ENCODE peak calls at places on chromosome 1, in six cellular contexts. One of them, this sample, is unnamed.

GRCh38 chr1:18149113-18149641 is 41.6 kb downstream of the IGSF21 start:
- DNase-seq in GM06990: no peak
- DNase-seq in suprapubic skin: no peak
- DNase-seq in transverse colon: no peak
- DNase-seq in natural killer cell: no peak
- DNase-seq in brain microvascular endothelial cell: no peak
- DNase-seq in this sample: no peak

GRCh38 chr1:41486053-41486891 is 1.8 kb upstream of the EDN2 start:
- DNase-seq in transverse colon: no peak
- DNase-seq in brain microvascular endothelial cell: peak
- DNase-seq in natural killer cell: no peak
- DNase-seq in suprapubic skin: no peak
- DNase-seq in GM06990: no peak
- DNase-seq in this sample: no peak

GRCh38 chr1:154819628-154820590 is 50.2 kb downstream of the KCNN3 start:
- DNase-seq in transverse colon: no peak
- DNase-seq in brain microvascular endothelial cell: no peak
- DNase-seq in GM06990: peak
- DNase-seq in suprapubic skin: no peak
- DNase-seq in natural killer cell: no peak
- DNase-seq in this sample: no peak

GRCh38 chr1:164756741-164757140 is 197.8 kb downstream of the PBX1 start:
- DNase-seq in natural killer cell: no peak
- DNase-seq in brain microvascular endothelial cell: no peak
- DNase-seq in suprapubic skin: no peak
- DNase-seq in GM06990: no peak
- DNase-seq in transverse colon: no peak
- DNase-seq in this sample: no peak

GRCh38 chr1:208089151-208089550 is 155.0 kb downstream of the PLXNA2 start:
- DNase-seq in suprapubic skin: no peak
- DNase-seq in transverse colon: no peak
- DNase-seq in GM06990: no peak
- DNase-seq in natural killer cell: no peak
- DNase-seq in brain microvascular endothelial cell: no peak
- DNase-seq in this sample: no peak

GRCh38 chr1:63698001-63698838 is 75.6 kb upstream of the ROR1 start:
- DNase-seq in transverse colon: peak
- DNase-seq in GM06990: no peak
- DNase-seq in natural killer cell: no peak
- DNase-seq in brain microvascular endothelial cell: peak
- DNase-seq in suprapubic skin: no peak
- DNase-seq in this sample: no peak

GRCh38 chr1:117655220-117655577 is 49.4 kb downstream of the TENT5C start:
- DNase-seq in suprapubic skin: no peak
- DNase-seq in GM06990: no peak
- DNase-seq in brain microvascular endothelial cell: no peak
- DNase-seq in transverse colon: no peak
- DNase-seq in natural killer cell: no peak
- DNase-seq in this sample: no peak

GRCh38 chr1:212215910-212216309 is 69.3 kb upstream of the PPP2R5A start:
- DNase-seq in GM06990: no peak
- DNase-seq in transverse colon: no peak
- DNase-seq in suprapubic skin: no peak
- DNase-seq in brain microvascular endothelial cell: no peak
- DNase-seq in natural killer cell: no peak
- DNase-seq in this sample: no peak

GRCh38 chr1:200999667-201000066 is 23.8 kb downstream of the KIF21B start:
- DNase-seq in suprapubic skin: no peak
- DNase-seq in natural killer cell: no peak
- DNase-seq in brain microvascular endothelial cell: no peak
- DNase-seq in GM06990: no peak
- DNase-seq in transverse colon: no peak
- DNase-seq in this sample: no peak

GRCh38 chr1:88052162-88052561 is 631.9 kb upstream of the PKN2 start:
- DNase-seq in natural killer cell: no peak
- DNase-seq in suprapubic skin: no peak
- DNase-seq in transverse colon: no peak
- DNase-seq in brain microvascular endothelial cell: no peak
- DNase-seq in GM06990: no peak
- DNase-seq in this sample: no peak
- TF ChIP-seq CTCF in natural killer cell: no peak
- TF ChIP-seq CTCF in suprapubic skin: no peak
- TF ChIP-seq CTCF in transverse colon: no peak
- TF ChIP-seq CTCF in brain microvascular endothelial cell: no peak
- TF ChIP-seq CTCF in GM06990: no peak
- TF ChIP-seq CTCF in this sample: no peak

DNA sequence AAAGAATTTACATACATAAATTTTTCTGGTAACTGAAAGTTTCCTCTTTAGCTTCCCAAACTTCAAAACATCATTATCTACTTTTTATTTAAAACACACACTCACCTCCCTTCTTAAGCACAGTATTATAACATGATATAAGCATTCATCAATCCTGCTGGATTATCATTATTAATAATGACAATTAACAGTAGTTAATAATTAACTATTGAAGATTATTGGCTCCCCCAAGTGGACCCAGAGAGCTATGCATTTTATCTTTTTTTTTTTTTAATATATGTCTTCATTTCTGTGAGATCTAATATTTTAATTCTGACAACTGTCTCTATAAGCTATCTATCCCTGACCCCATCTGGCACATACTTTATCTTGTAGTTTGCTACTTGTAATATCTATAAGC is 252.1 kb upstream of the CACYBP start:
- DNase-seq in brain microvascular endothelial cell: no peak
- DNase-seq in GM06990: no peak
- DNase-seq in suprapubic skin: no peak
- DNase-seq in transverse colon: no peak
- DNase-seq in natural killer cell: no peak
- DNase-seq in this sample: no peak
- TF ChIP-seq CTCF in brain microvascular endothelial cell: peak
- TF ChIP-seq CTCF in GM06990: peak
- TF ChIP-seq CTCF in suprapubic skin: no peak
- TF ChIP-seq CTCF in transverse colon: no peak
- TF ChIP-seq CTCF in natural killer cell: no peak
- TF ChIP-seq CTCF in this sample: no peak

GRCh38 chr1:81325404-81325803 is 475.3 kb upstream of the ADGRL2 start:
- DNase-seq in suprapubic skin: no peak
- DNase-seq in GM06990: no peak
- DNase-seq in brain microvascular endothelial cell: no peak
- DNase-seq in natural killer cell: no peak
- DNase-seq in transverse colon: no peak
- DNase-seq in this sample: no peak
- TF ChIP-seq CTCF in suprapubic skin: no peak
- TF ChIP-seq CTCF in GM06990: no peak
- TF ChIP-seq CTCF in brain microvascular endothelial cell: no peak
- TF ChIP-seq CTCF in natural killer cell: no peak
- TF ChIP-seq CTCF in transverse colon: no peak
- TF ChIP-seq CTCF in this sample: no peak

GRCh38 chr1:5980314-5981008 is 11.8 kb downstream of the NPHP4 start:
- DNase-seq in transverse colon: no peak
- DNase-seq in suprapubic skin: no peak
- DNase-seq in natural killer cell: no peak
- DNase-seq in brain microvascular endothelial cell: peak
- DNase-seq in GM06990: no peak
- DNase-seq in this sample: no peak
- TF ChIP-seq CTCF in transverse colon: no peak
- TF ChIP-seq CTCF in suprapubic skin: no peak
- TF ChIP-seq CTCF in natural killer cell: no peak
- TF ChIP-seq CTCF in brain microvascular endothelial cell: peak
- TF ChIP-seq CTCF in GM06990: no peak
- TF ChIP-seq CTCF in this sample: peak